ENCODE peak calls at places on chromosomes 16 and 17, in eight cellular contexts. One of them, this sample, is unnamed.

GRCh38 chr16:70395345-70395901 is 43.5 kb downstream of the ST3GAL2 start:
- DNase-seq in cardiac muscle cell: peak; percentile 56
- DNase-seq in stomach: peak; percentile 77
- DNase-seq in CD4-positive, CD25-positive, alpha-beta regulatory T cell: peak; percentile 21
- DNase-seq in heart right ventricle: peak; percentile 59
- DNase-seq in OCI-LY7: peak; percentile 76
- DNase-seq in CD8-positive, alpha-beta T cell: peak; percentile 55
- DNase-seq in fibroblast of lung: peak; percentile 42
- DNase-seq in this sample: peak; percentile 46

GRCh38 chr16:78177927-78178326 is 78.5 kb downstream of the WWOX start:
- DNase-seq in heart right ventricle: no peak
- DNase-seq in OCI-LY7: no peak
- DNase-seq in stomach: no peak
- DNase-seq in CD4-positive, CD25-positive, alpha-beta regulatory T cell: no peak
- DNase-seq in CD8-positive, alpha-beta T cell: no peak
- DNase-seq in fibroblast of lung: no peak
- DNase-seq in cardiac muscle cell: no peak
- DNase-seq in this sample: no peak

GRCh38 chr17:38606646-38607611 is 1.2 kb upstream of the SRCIN1 start:
- DNase-seq in CD8-positive, alpha-beta T cell: no peak
- DNase-seq in heart right ventricle: peak; percentile 64
- DNase-seq in cardiac muscle cell: no peak
- DNase-seq in fibroblast of lung: no peak
- DNase-seq in OCI-LY7: no peak
- DNase-seq in CD4-positive, CD25-positive, alpha-beta regulatory T cell: no peak
- DNase-seq in stomach: peak; percentile 49
- DNase-seq in this sample: no peak

GRCh38 chr17:1108560-1108809 is 71.3 kb downstream of the ABR start:
- DNase-seq in stomach: no peak
- DNase-seq in fibroblast of lung: no peak
- DNase-seq in cardiac muscle cell: no peak
- DNase-seq in heart right ventricle: no peak
- DNase-seq in OCI-LY7: no peak
- DNase-seq in CD8-positive, alpha-beta T cell: no peak
- DNase-seq in CD4-positive, CD25-positive, alpha-beta regulatory T cell: peak; percentile 16
- DNase-seq in this sample: no peak

GRCh38 chr17:54754560-54754959 is 146.1 kb upstream of the TOM1L1 start:
- DNase-seq in CD4-positive, CD25-positive, alpha-beta regulatory T cell: no peak
- DNase-seq in stomach: no peak
- DNase-seq in CD8-positive, alpha-beta T cell: no peak
- DNase-seq in OCI-LY7: peak; percentile 18
- DNase-seq in fibroblast of lung: no peak
- DNase-seq in heart right ventricle: no peak
- DNase-seq in cardiac muscle cell: no peak
- DNase-seq in this sample: no peak

GRCh38 chr17:59872351-59872750 is 20.4 kb downstream of the TUBD1 start:
- DNase-seq in CD4-positive, CD25-positive, alpha-beta regulatory T cell: no peak
- DNase-seq in stomach: no peak
- DNase-seq in OCI-LY7: no peak
- DNase-seq in heart right ventricle: no peak
- DNase-seq in fibroblast of lung: no peak
- DNase-seq in cardiac muscle cell: no peak
- DNase-seq in CD8-positive, alpha-beta T cell: no peak
- DNase-seq in this sample: no peak

GRCh38 chr16:72189865-72190371 is 18.0 kb upstream of the PMFBP1 start:
- DNase-seq in CD8-positive, alpha-beta T cell: no peak
- DNase-seq in CD4-positive, CD25-positive, alpha-beta regulatory T cell: no peak
- DNase-seq in stomach: no peak
- DNase-seq in fibroblast of lung: peak; percentile 78
- DNase-seq in heart right ventricle: no peak
- DNase-seq in cardiac muscle cell: peak; percentile 91
- DNase-seq in OCI-LY7: no peak
- DNase-seq in this sample: no peak

GRCh38 chr17:45104907-45105624 is 27.2 kb downstream of the PLCD3 start:
- DNase-seq in heart right ventricle: no peak
- DNase-seq in OCI-LY7: no peak
- DNase-seq in CD4-positive, CD25-positive, alpha-beta regulatory T cell: no peak
- DNase-seq in CD8-positive, alpha-beta T cell: no peak
- DNase-seq in stomach: no peak
- DNase-seq in fibroblast of lung: no peak
- DNase-seq in cardiac muscle cell: no peak
- DNase-seq in this sample: no peak

GRCh38 chr16:23947838-23948237 is 112.1 kb downstream of the PRKCB start:
- DNase-seq in OCI-LY7: no peak
- DNase-seq in fibroblast of lung: no peak
- DNase-seq in heart right ventricle: no peak
- DNase-seq in CD8-positive, alpha-beta T cell: no peak
- DNase-seq in stomach: no peak
- DNase-seq in CD4-positive, CD25-positive, alpha-beta regulatory T cell: no peak
- DNase-seq in cardiac muscle cell: no peak
- DNase-seq in this sample: no peak

GRCh38 chr16:67015317-67015731 is 13.6 kb upstream of the CBFB start:
- DNase-seq in cardiac muscle cell: no peak
- DNase-seq in CD8-positive, alpha-beta T cell: no peak
- DNase-seq in OCI-LY7: no peak
- DNase-seq in stomach: no peak
- DNase-seq in CD4-positive, CD25-positive, alpha-beta regulatory T cell: no peak
- DNase-seq in heart right ventricle: no peak
- DNase-seq in fibroblast of lung: no peak
- DNase-seq in this sample: no peak

GRCh38 chr16:35908152-35908551 is 2448.7 kb downstream of the TP53TG3F start:
- DNase-seq in CD4-positive, CD25-positive, alpha-beta regulatory T cell: no peak
- DNase-seq in cardiac muscle cell: no peak
- DNase-seq in heart right ventricle: no peak
- DNase-seq in stomach: no peak
- DNase-seq in CD8-positive, alpha-beta T cell: no peak
- DNase-seq in OCI-LY7: no peak
- DNase-seq in fibroblast of lung: no peak
- DNase-seq in this sample: no peak
- H3K9me3 ChIP-seq in CD4-positive, CD25-positive, alpha-beta regulatory T cell: peaks cover 43% of the 10 kb centered on the region
- H3K9me3 ChIP-seq in cardiac muscle cell: no peaks in the 10 kb centered on the region
- H3K9me3 ChIP-seq in heart right ventricle: no peaks in the 10 kb centered on the region
- H3K9me3 ChIP-seq in stomach: peaks cover 10% of the 10 kb centered on the region
- H3K9me3 ChIP-seq in CD8-positive, alpha-beta T cell: no peaks in the 10 kb centered on the region
- H3K9me3 ChIP-seq in OCI-LY7: no peaks in the 10 kb centered on the region
- H3K9me3 ChIP-seq in fibroblast of lung: no peaks in the 10 kb centered on the region
- H3K9me3 ChIP-seq in this sample: no peaks in the 10 kb centered on the region

GRCh38 chr16:69180011-69180338 is 7.0 kb upstream of the SNTB2 start:
- DNase-seq in OCI-LY7: no peak
- DNase-seq in fibroblast of lung: no peak
- DNase-seq in CD4-positive, CD25-positive, alpha-beta regulatory T cell: no peak
- DNase-seq in heart right ventricle: no peak
- DNase-seq in CD8-positive, alpha-beta T cell: no peak
- DNase-seq in stomach: no peak
- DNase-seq in cardiac muscle cell: no peak
- DNase-seq in this sample: no peak

GRCh38 chr16:69171325-69172095 is 15.5 kb upstream of the SNTB2 start:
- DNase-seq in cardiac muscle cell: peak; percentile 68
- DNase-seq in CD4-positive, CD25-positive, alpha-beta regulatory T cell: no peak
- DNase-seq in heart right ventricle: no peak
- DNase-seq in CD8-positive, alpha-beta T cell: no peak
- DNase-seq in fibroblast of lung: peak; percentile 62
- DNase-seq in stomach: no peak
- DNase-seq in OCI-LY7: no peak
- DNase-seq in this sample: no peak

GRCh38 chr16:69179255-69180010 is 7.5 kb upstream of the SNTB2 start:
- DNase-seq in OCI-LY7: no peak
- DNase-seq in stomach: peak; percentile 87
- DNase-seq in CD8-positive, alpha-beta T cell: no peak
- DNase-seq in fibroblast of lung: peak; percentile 99
- DNase-seq in cardiac muscle cell: peak; percentile 94
- DNase-seq in CD4-positive, CD25-positive, alpha-beta regulatory T cell: no peak
- DNase-seq in heart right ventricle: peak; percentile 77
- DNase-seq in this sample: no peak

GRCh38 chr16:69176033-69176780 is 10.8 kb upstream of the SNTB2 start:
- DNase-seq in stomach: no peak
- DNase-seq in heart right ventricle: no peak
- DNase-seq in fibroblast of lung: peak; percentile 78
- DNase-seq in cardiac muscle cell: peak; percentile 63
- DNase-seq in CD4-positive, CD25-positive, alpha-beta regulatory T cell: no peak
- DNase-seq in OCI-LY7: no peak
- DNase-seq in CD8-positive, alpha-beta T cell: no peak
- DNase-seq in this sample: no peak
- H3K9me3 ChIP-seq in stomach: no peaks in the 10 kb centered on the region
- H3K9me3 ChIP-seq in heart right ventricle: no peaks in the 10 kb centered on the region
- H3K9me3 ChIP-seq in fibroblast of lung: no peaks in the 10 kb centered on the region
- H3K9me3 ChIP-seq in cardiac muscle cell: no peaks in the 10 kb centered on the region
- H3K9me3 ChIP-seq in CD4-positive, CD25-positive, alpha-beta regulatory T cell: no peaks in the 10 kb centered on the region
- H3K9me3 ChIP-seq in OCI-LY7: no peaks in the 10 kb centered on the region
- H3K9me3 ChIP-seq in CD8-positive, alpha-beta T cell: no peaks in the 10 kb centered on the region
- H3K9me3 ChIP-seq in this sample: no peaks in the 10 kb centered on the region

GRCh38 chr16:3401719-3402397 is 843 bp downstream of the ZNF174 start:
- DNase-seq in heart right ventricle: no peak
- DNase-seq in CD4-positive, CD25-positive, alpha-beta regulatory T cell: no peak
- DNase-seq in fibroblast of lung: peak; percentile 6
- DNase-seq in CD8-positive, alpha-beta T cell: no peak
- DNase-seq in cardiac muscle cell: peak; percentile 17
- DNase-seq in OCI-LY7: peak; percentile 23
- DNase-seq in stomach: no peak
- DNase-seq in this sample: no peak
- H3K9me3 ChIP-seq in heart right ventricle: peaks cover under 1% of the 10 kb centered on the region
- H3K9me3 ChIP-seq in CD4-positive, CD25-positive, alpha-beta regulatory T cell: peaks cover 41% of the 10 kb centered on the region
- H3K9me3 ChIP-seq in fibroblast of lung: no peaks in the 10 kb centered on the region
- H3K9me3 ChIP-seq in CD8-positive, alpha-beta T cell: peaks cover 9% of the 10 kb centered on the region
- H3K9me3 ChIP-seq in cardiac muscle cell: no peaks in the 10 kb centered on the region
- H3K9me3 ChIP-seq in OCI-LY7: no peaks in the 10 kb centered on the region
- H3K9me3 ChIP-seq in stomach: peaks cover 33% of the 10 kb centered on the region
- H3K9me3 ChIP-seq in this sample: peaks cover 9% of the 10 kb centered on the region

GRCh38 chr17:22707626-22708025 is 1015.3 kb downstream of the KCNJ18 start:
- DNase-seq in OCI-LY7: no peak
- DNase-seq in CD8-positive, alpha-beta T cell: no peak
- DNase-seq in stomach: no peak
- DNase-seq in heart right ventricle: no peak
- DNase-seq in cardiac muscle cell: no peak
- DNase-seq in CD4-positive, CD25-positive, alpha-beta regulatory T cell: no peak
- DNase-seq in fibroblast of lung: no peak
- DNase-seq in this sample: no peak

GRCh38 chr17:22704674-22705073 is 1012.4 kb downstream of the KCNJ18 start:
- DNase-seq in cardiac muscle cell: no peak
- DNase-seq in fibroblast of lung: no peak
- DNase-seq in CD4-positive, CD25-positive, alpha-beta regulatory T cell: no peak
- DNase-seq in CD8-positive, alpha-beta T cell: no peak
- DNase-seq in heart right ventricle: no peak
- DNase-seq in stomach: no peak
- DNase-seq in OCI-LY7: no peak
- DNase-seq in this sample: no peak

GRCh38 chr17:22703786-22704441 is 1011.6 kb downstream of the KCNJ18 start:
- DNase-seq in CD8-positive, alpha-beta T cell: no peak
- DNase-seq in cardiac muscle cell: no peak
- DNase-seq in fibroblast of lung: no peak
- DNase-seq in CD4-positive, CD25-positive, alpha-beta regulatory T cell: no peak
- DNase-seq in OCI-LY7: no peak
- DNase-seq in stomach: no peak
- DNase-seq in heart right ventricle: no peak
- DNase-seq in this sample: no peak

DNA sequence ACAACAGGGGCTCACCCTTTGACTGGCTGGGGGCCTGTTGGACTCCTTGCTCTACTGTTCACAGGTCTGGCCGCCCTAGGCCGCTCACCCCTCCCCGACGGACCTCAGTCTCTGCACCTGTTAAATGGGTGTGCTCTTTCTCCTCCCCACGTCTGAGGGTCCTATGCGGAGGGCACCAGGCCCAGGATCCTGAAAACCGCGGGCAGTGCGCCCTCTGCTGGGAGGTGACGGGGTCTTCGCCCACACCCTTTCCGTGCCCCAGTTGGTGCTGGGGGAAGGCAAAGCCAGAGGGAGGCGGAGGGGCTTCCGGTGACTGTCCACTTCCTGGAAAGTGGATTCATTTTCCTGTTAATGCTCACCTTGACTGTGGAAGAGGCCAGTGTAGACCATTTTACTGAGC is 1010.9 kb downstream of the KCNJ18 start:
- DNase-seq in stomach: no peak
- DNase-seq in CD8-positive, alpha-beta T cell: no peak
- DNase-seq in heart right ventricle: no peak
- DNase-seq in OCI-LY7: no peak
- DNase-seq in cardiac muscle cell: no peak
- DNase-seq in fibroblast of lung: no peak
- DNase-seq in CD4-positive, CD25-positive, alpha-beta regulatory T cell: no peak
- DNase-seq in this sample: no peak
- H3K9me3 ChIP-seq in stomach: peaks cover 12% of the 10 kb centered on the region
- H3K9me3 ChIP-seq in CD8-positive, alpha-beta T cell: no peaks in the 10 kb centered on the region
- H3K9me3 ChIP-seq in heart right ventricle: no peaks in the 10 kb centered on the region
- H3K9me3 ChIP-seq in OCI-LY7: no peaks in the 10 kb centered on the region
- H3K9me3 ChIP-seq in cardiac muscle cell: no peaks in the 10 kb centered on the region
- H3K9me3 ChIP-seq in fibroblast of lung: no peaks in the 10 kb centered on the region
- H3K9me3 ChIP-seq in CD4-positive, CD25-positive, alpha-beta regulatory T cell: peaks cover 17% of the 10 kb centered on the region
- H3K9me3 ChIP-seq in this sample: no peaks in the 10 kb centered on the region

DNA sequence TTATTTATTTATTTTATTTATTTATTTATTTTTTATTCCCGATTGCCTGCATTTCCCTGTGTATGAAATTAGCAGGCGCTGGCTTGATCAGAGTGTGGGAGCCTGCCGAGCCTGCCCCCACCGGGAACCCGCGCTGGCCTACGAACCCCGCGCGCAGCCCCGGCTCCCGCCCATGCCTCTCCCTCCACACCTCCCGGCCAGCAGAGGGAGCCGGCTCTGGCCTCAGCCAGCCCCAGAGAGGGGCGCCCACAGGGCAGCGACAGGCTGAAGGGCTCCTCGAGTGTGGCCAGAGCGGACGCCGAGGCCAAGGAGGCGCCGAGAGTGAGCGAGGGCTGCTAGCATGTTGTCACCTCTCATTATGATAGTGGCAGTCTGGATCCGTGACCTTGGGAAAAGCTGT is 13.0 kb upstream of the RBL2 start:
- DNase-seq in CD4-positive, CD25-positive, alpha-beta regulatory T cell: no peak
- DNase-seq in cardiac muscle cell: no peak
- DNase-seq in stomach: no peak
- DNase-seq in CD8-positive, alpha-beta T cell: no peak
- DNase-seq in heart right ventricle: no peak
- DNase-seq in fibroblast of lung: no peak
- DNase-seq in OCI-LY7: no peak
- DNase-seq in this sample: no peak
- H3K9me3 ChIP-seq in CD4-positive, CD25-positive, alpha-beta regulatory T cell: peaks cover 9% of the 10 kb centered on the region
- H3K9me3 ChIP-seq in cardiac muscle cell: no peaks in the 10 kb centered on the region
- H3K9me3 ChIP-seq in stomach: no peaks in the 10 kb centered on the region
- H3K9me3 ChIP-seq in CD8-positive, alpha-beta T cell: no peaks in the 10 kb centered on the region
- H3K9me3 ChIP-seq in heart right ventricle: no peaks in the 10 kb centered on the region
- H3K9me3 ChIP-seq in fibroblast of lung: no peaks in the 10 kb centered on the region
- H3K9me3 ChIP-seq in OCI-LY7: peaks cover 25% of the 10 kb centered on the region
- H3K9me3 ChIP-seq in this sample: no peaks in the 10 kb centered on the region

GRCh38 chr17:27088767-27089078 is 205.2 kb upstream of the WSB1 start:
- DNase-seq in OCI-LY7: no peak
- DNase-seq in fibroblast of lung: no peak
- DNase-seq in heart right ventricle: no peak
- DNase-seq in CD4-positive, CD25-positive, alpha-beta regulatory T cell: no peak
- DNase-seq in CD8-positive, alpha-beta T cell: no peak
- DNase-seq in cardiac muscle cell: no peak
- DNase-seq in stomach: no peak
- DNase-seq in this sample: no peak
- H3K9me3 ChIP-seq in OCI-LY7: no peaks in the 10 kb centered on the region
- H3K9me3 ChIP-seq in fibroblast of lung: no peaks in the 10 kb centered on the region
- H3K9me3 ChIP-seq in heart right ventricle: no peaks in the 10 kb centered on the region
- H3K9me3 ChIP-seq in CD4-positive, CD25-positive, alpha-beta regulatory T cell: no peaks in the 10 kb centered on the region
- H3K9me3 ChIP-seq in CD8-positive, alpha-beta T cell: no peaks in the 10 kb centered on the region
- H3K9me3 ChIP-seq in cardiac muscle cell: no peaks in the 10 kb centered on the region
- H3K9me3 ChIP-seq in stomach: no peaks in the 10 kb centered on the region
- H3K9me3 ChIP-seq in this sample: no peaks in the 10 kb centered on the region

DNA sequence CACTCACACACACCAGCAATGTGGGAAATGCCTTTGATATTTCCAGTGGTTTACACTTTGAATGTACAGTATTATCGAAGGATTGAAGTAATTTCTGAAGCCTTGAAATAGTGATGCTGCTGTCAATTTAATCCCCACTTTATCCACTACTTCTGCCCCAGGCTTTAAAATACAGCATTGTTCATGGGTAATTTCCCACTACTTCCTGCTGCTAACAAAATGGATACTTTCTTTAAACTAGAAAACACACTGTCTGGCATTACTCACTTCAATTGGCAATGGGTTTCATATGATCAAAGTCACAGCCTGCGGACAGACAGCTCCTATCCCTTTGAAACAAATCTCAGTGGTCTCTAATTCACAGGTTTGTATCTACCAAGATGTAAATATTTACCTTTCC is 292.2 kb downstream of the CDH11 start:
- DNase-seq in fibroblast of lung: no peak
- DNase-seq in OCI-LY7: no peak
- DNase-seq in cardiac muscle cell: no peak
- DNase-seq in CD8-positive, alpha-beta T cell: no peak
- DNase-seq in heart right ventricle: no peak
- DNase-seq in stomach: no peak
- DNase-seq in CD4-positive, CD25-positive, alpha-beta regulatory T cell: no peak
- DNase-seq in this sample: no peak
- H3K9me3 ChIP-seq in fibroblast of lung: no peaks in the 10 kb centered on the region
- H3K9me3 ChIP-seq in OCI-LY7: no peaks in the 10 kb centered on the region
- H3K9me3 ChIP-seq in cardiac muscle cell: no peaks in the 10 kb centered on the region
- H3K9me3 ChIP-seq in CD8-positive, alpha-beta T cell: no peaks in the 10 kb centered on the region
- H3K9me3 ChIP-seq in heart right ventricle: no peaks in the 10 kb centered on the region
- H3K9me3 ChIP-seq in stomach: no peaks in the 10 kb centered on the region
- H3K9me3 ChIP-seq in CD4-positive, CD25-positive, alpha-beta regulatory T cell: no peaks in the 10 kb centered on the region
- H3K9me3 ChIP-seq in this sample: no peaks in the 10 kb centered on the region

This sample was measured in T-helper 17 cell.